ENCODE peak calls at places on chromosome 9, in six cellular contexts. R, K, Q, U, N and M are unnamed samples.

GRCh38 chr9:106864533-106865143 is 1.7 kb downstream of the ZNF462 start:
- DNase-seq in R (no peak), K (no peak), Q (no peak), U (no peak), N (no peak), M (no peak)

GRCh38 chr9:133792721-133793470 is 54.7 kb upstream of the SARDH start:
- DNase-seq in R (peak; percentile 87), K (peak; percentile 71), Q (peak; percentile 90), U (peak; percentile 27), N (no peak), M (peak; percentile 90)

GRCh38 chr9:10396641-10397040 is 216.2 kb downstream of the PTPRD start:
- DNase-seq in R (no peak), K (no peak), Q (no peak), U (no peak), N (no peak), M (no peak)

GRCh38 chr9:129495422-129496186 is 125.3 kb downstream of the C9orf50 start:
- DNase-seq in R (peak; percentile 76), K (peak; percentile 92), Q (peak; percentile 99), U (peak; percentile 86), N (no peak), M (peak; percentile 61)

GRCh38 chr9:21813575-21814473 is 11.4 kb downstream of the MTAP start:
- DNase-seq in R (no peak), K (no peak), Q (no peak), U (peak; percentile 79), N (no peak), M (no peak)

GRCh38 chr9:75027187-75028107 is 646 bp downstream of the CARNMT1 start:
- DNase-seq in R (peak; percentile 17), K (peak; percentile 81), Q (peak; percentile 79), U (peak; percentile 30), N (no peak), M (peak; percentile 41)

GRCh38 chr9:684055-684949 is 157.2 kb upstream of the DMRT1 start:
- DNase-seq in R (no peak), K (no peak), Q (no peak), U (no peak), N (no peak), M (no peak)

GRCh38 chr9:13943176-13943575 is 370.8 kb downstream of the NFIB start:
- DNase-seq in R (no peak), K (no peak), Q (no peak), U (no peak), N (no peak), M (no peak)

GRCh38 chr9:136626740-136627642 is 35.7 kb upstream of the EGFL7 start:
- DNase-seq in R (no peak), K (no peak), Q (peak; percentile 56), U (peak; percentile 89), N (no peak), M (no peak)

GRCh38 chr9:35990155-35990554 is 32.2 kb upstream of the OR2S2 start:
- DNase-seq in R (no peak), K (no peak), Q (no peak), U (no peak), N (no peak), M (no peak)

GRCh38 chr9:79609468-79610018 is 37.8 kb downstream of the TLE4 start:
- DNase-seq in R (no peak), K (no peak), Q (no peak), U (no peak), N (no peak), M (no peak)

GRCh38 chr9:1273859-1274258 is 223.7 kb downstream of the DMRT2 start:
- DNase-seq in R (no peak), K (no peak), Q (no peak), U (no peak), N (no peak), M (no peak)

GRCh38 chr9:134136117-134136996 is 475 bp downstream of the WDR5 start:
- DNase-seq in R (no peak), K (peak; percentile 29), Q (peak; percentile 73), U (no peak), N (no peak), M (peak; percentile 48)

GRCh38 chr9:108057421-108058136 is 568.0 kb upstream of the KLF4 start:
- DNase-seq in R (no peak), K (no peak), Q (no peak), U (no peak), N (no peak), M (no peak)

GRCh38 chr9:86655147-86655546 is 292.2 kb downstream of the GAS1 start:
- DNase-seq in R (no peak), K (no peak), Q (no peak), U (no peak), N (no peak), M (no peak)

GRCh38 chr9:118961857-118962256 is 407.4 kb downstream of the BRINP1 start:
- DNase-seq in R (no peak), K (no peak), Q (no peak), U (no peak), N (no peak), M (no peak)

GRCh38 chr9:7042124-7042523 is 284.4 kb downstream of the KDM4C start:
- DNase-seq in R (no peak), K (no peak), Q (no peak), U (no peak), N (no peak), M (no peak)

GRCh38 chr9:89359636-89360315 is 41.5 kb downstream of the SECISBP2 start:
- DNase-seq in R (no peak), K (no peak), Q (no peak), U (no peak), N (no peak), M (no peak)

GRCh38 chr9:129394011-129394919 is 216.2 kb upstream of the IER5L start:
- DNase-seq in R (no peak), K (no peak), Q (no peak), U (no peak), N (no peak), M (no peak)

GRCh38 chr9:135240871-135241311 is 153.4 kb downstream of the OLFM1 start:
- DNase-seq in R (no peak), K (no peak), Q (no peak), U (no peak), N (no peak), M (no peak)

GRCh38 chr9:14403112-14403511 is 89.2 kb upstream of the NFIB start:
- DNase-seq in R (no peak), K (no peak), Q (no peak), U (no peak), N (no peak), M (no peak)

GRCh38 chr9:129109504-129109903 is 1.1 kb downstream of the CRAT start:
- DNase-seq in R (no peak), K (peak; percentile 63), Q (no peak), U (peak; percentile 41), N (no peak), M (no peak)

GRCh38 chr9:3880851-3881250 is 355.1 kb upstream of the RFX3 start:
- DNase-seq in R (no peak), K (no peak), Q (no peak), U (no peak), N (no peak), M (no peak)

DNA sequence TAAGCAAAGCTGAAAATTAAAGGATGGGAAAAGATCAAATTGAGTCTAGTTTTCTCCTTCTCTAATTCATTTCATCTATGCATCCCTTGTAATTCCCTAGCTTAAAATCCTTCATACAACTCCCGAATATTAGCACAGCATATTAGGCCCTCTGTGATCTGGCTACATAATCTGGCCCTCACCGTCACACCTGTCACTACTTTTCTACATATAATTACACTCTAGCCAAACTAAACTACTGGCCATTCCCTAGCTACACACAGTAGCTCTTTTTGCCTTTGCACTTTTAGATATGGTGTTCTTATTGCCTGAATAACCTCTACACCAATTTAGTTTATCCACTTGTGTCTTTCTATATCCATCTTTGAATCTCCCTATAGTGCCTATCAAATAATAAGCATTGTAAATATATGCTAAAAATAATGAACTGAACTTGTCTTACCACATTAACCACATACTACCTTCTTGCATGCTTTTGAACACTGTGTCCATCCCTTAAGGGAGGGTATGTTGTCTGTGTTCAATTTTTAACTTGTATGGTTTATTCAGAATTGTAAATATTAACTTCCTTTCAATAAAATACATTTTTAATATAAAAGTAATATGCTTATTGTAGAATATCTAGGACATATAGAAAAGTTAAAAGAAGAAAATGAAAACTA is 15.8 kb downstream of the RANBP6 start:
- DNase-seq in R (no peak), K (no peak), Q (no peak), U (no peak), N (no peak), M (no peak)
- TF ChIP-seq TAF1 in R (no peak), K (no peak), Q (no peak), U (no peak), N (no peak), M (no peak)

DNA sequence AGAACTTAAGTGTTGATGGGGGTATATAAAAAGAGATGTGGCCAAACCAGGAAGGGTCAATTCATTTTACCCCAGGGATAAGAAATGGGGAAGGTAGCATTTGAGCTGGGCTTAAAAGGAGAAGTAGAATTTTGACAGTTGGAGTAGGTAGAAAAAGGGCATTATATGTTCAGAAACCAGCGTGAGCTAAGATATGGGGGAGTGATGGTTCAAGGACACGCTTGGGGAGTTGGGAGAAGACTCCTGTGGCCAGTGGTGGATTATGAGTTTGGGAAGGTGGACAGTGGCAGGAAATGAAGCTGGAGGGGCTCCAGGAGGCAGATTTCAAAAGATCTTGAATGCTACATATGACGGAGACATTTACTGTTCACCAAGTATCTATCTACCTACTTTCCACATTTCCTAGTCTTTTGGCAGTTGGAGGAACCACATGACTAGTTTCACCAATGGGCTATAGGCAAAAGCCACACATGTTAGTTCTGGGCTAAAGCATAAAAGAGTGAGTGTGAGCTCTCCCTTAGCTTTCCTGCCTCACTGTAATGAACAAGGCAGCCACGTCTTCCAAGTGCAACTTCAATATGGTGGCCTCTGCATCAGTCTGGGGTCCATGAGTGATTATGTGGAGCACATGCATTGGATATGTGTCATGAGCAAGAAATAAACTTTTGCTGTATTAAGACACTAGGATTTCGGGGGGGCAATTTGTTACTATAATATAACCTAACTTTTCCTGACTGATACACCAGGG is 15.7 kb upstream of the GSN start:
- DNase-seq in R (no peak), K (no peak), Q (no peak), U (no peak), N (no peak), M (no peak)
- TF ChIP-seq POLR2A in R (no peak), K (no peak), Q (no peak), U (no peak), N (no peak), M (no peak)

GRCh38 chr9:115327441-115328122 is 209.6 kb upstream of the TNC start:
- DNase-seq in R (no peak), K (no peak), Q (no peak), U (no peak), N (no peak), M (no peak)
- TF ChIP-seq POLR2AphosphoS5 in R (no peak), K (no peak), Q (no peak), U (no peak), N (no peak), M (no peak)

GRCh38 chr9:96025995-96026572 is 150.6 kb downstream of the ERCC6L2 start:
- DNase-seq in R (no peak), K (peak; percentile 32), Q (peak; percentile 89), U (no peak), N (no peak), M (peak; percentile 39)
- TF ChIP-seq TAF1 in R (no peak), K (no peak), Q (no peak), U (no peak), N (no peak), M (no peak)